ENCODE peak calls at places on chromosomes 3 and 15, in four cellular contexts. F, I, Y and E are unnamed samples.

GRCh38 chr15:98866503-98866902 is 141.1 kb downstream of the PGPEP1L start:
- DNase-seq in F (no peak), I (peak; percentile 77), Y (no peak), E (no peak)

GRCh38 chr3:12159227-12159601 is 502 bp upstream of the TIMP4 start:
- DNase-seq in F (no peak), I (peak; percentile 79), Y (no peak), E (peak; percentile 90)

GRCh38 chr3:181727122-181728036 is 15.7 kb downstream of the SOX2 start:
- DNase-seq in F (no peak), I (peak; percentile 52), Y (no peak), E (peak; percentile 76)

GRCh38 chr3:181614878-181615277 is 96.8 kb upstream of the SOX2 start:
- DNase-seq in F (no peak), I (no peak), Y (no peak), E (no peak)

GRCh38 chr3:15198686-15199085 is 7.4 kb upstream of the CAPN7 start:
- DNase-seq in F (no peak), I (no peak), Y (no peak), E (no peak)

GRCh38 chr15:79442911-79443310 is 10.8 kb downstream of the MINAR1 start:
- DNase-seq in F (no peak), I (no peak), Y (no peak), E (no peak)

GRCh38 chr3:86969500-86970189 is 21.3 kb downstream of the VGLL3 start:
- DNase-seq in F (peak; percentile 35), I (peak; percentile 81), Y (no peak), E (peak; percentile 82)

GRCh38 chr15:40498418-40498817 is 27.6 kb downstream of the CHST14 start:
- DNase-seq in F (no peak), I (no peak), Y (no peak), E (no peak)

GRCh38 chr3:187678869-187679268 is 8.7 kb upstream of the SST start:
- DNase-seq in F (peak; percentile 32), I (peak; percentile 86), Y (no peak), E (peak; percentile 89)

GRCh38 chr3:43180027-43180426 is 74.1 kb upstream of the POMGNT2 start:
- DNase-seq in F (peak; percentile 61), I (no peak), Y (no peak), E (peak; percentile 31)

GRCh38 chr3:34132069-34132677 is 333.7 kb downstream of the PDCD6IP start:
- DNase-seq in F (no peak), I (no peak), Y (no peak), E (no peak)

GRCh38 chr3:82080261-82080660 is 318.8 kb upstream of the GBE1 start:
- DNase-seq in F (no peak), I (peak; percentile 67), Y (no peak), E (no peak)

GRCh38 chr3:88362428-88362827 is 212.7 kb downstream of the C3orf38 start:
- DNase-seq in F (peak; percentile 16), I (no peak), Y (no peak), E (peak; percentile 46)

GRCh38 chr3:102885289-102885688 is 450.5 kb downstream of the ZPLD1 start:
- DNase-seq in F (no peak), I (no peak), Y (no peak), E (no peak)

GRCh38 chr3:195697582-195698324 is 23.0 kb upstream of the MUC20 start:
- DNase-seq in F (no peak), I (peak; percentile 80), Y (no peak), E (peak; percentile 76)

GRCh38 chr15:64558460-64559179 is 98.2 kb downstream of the ZNF609 start:
- DNase-seq in F (no peak), I (no peak), Y (no peak), E (no peak)

DNA sequence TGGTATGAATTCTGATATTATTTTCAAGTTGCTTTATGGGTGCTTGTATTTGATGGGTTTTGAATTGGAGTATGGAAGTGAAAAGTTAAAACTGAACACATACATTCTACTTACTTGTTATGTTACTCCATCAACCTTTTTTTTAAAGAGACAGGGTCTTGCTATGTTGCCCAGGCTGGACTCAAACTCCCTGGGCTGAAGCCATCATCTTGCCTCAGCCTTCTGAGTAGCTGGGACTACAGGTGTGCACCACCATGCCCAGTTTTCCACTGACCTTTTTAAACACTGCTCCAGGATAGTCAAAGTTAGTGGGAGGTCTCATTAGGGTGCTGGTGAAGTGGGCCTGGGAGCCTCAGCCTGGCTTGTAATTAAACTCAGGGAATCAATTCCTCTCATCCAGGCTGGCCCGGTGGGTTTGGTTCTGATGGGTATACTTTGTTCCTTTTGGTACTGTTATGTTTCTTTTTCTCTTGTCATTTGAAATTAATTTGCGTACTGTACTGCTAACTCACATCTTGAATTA is 66.7 kb downstream of the FNDC3B start:
- DNase-seq in F (no peak), I (no peak), Y (no peak), E (no peak)
- H3K4me1 ChIP-seq in F (no peaks in the 10 kb centered on the region), I (no peaks in the 10 kb centered on the region), Y (peaks cover 7% of the 10 kb centered on the region), E (peaks cover 6% of the 10 kb centered on the region)

DNA sequence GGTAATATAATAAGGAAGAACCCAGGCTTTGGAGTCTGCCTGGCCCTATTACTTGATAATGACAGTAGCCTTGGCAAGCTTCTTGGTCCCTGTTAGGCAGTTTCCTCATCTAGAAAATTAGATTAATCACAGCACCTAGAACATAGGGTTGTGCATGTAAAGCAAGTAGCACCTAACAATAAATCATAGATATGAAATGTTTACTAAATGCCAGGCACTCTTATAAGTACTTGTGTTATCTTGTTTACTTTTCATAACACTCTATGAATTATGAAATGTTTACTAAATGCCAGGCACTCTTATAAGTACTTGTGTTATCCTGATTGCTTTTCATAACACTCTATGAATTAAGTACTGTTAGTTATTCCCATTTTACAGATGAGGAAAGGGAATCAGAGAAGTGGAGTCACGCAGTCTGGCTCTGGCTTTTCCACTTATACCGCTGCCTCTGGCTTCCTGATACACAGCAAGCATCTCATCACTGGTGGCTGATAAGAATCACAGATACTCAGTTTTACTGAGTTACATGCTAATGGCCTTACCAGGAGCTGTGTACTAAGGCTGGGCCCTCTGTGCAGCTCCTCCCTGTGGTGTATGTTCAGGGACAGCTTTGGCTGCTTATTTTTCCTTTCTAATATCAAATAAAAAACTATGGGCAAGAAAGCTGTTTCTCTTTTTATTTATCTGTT is 123.4 kb downstream of the FEZF2 start:
- DNase-seq in F (no peak), I (peak; percentile 35), Y (no peak), E (no peak)
- H3K27ac ChIP-seq in F (no peak overlapping the region), I (no peak overlapping the region), Y (no peak overlapping the region), E (no peak overlapping the region)

GRCh38 chr3:114508976-114509375 is 215.1 kb downstream of the TIGIT start:
- DNase-seq in F (no peak), I (peak; percentile 62), Y (no peak), E (no peak)

GRCh38 chr3:114506622-114507300 is 212.9 kb downstream of the TIGIT start:
- DNase-seq in F (no peak), I (no peak), Y (no peak), E (no peak)

GRCh38 chr3:114509756-114510155 is 215.9 kb downstream of the TIGIT start:
- DNase-seq in F (no peak), I (no peak), Y (no peak), E (no peak)

GRCh38 chr3:114508208-114508607 is 214.4 kb downstream of the TIGIT start:
- DNase-seq in F (no peak), I (no peak), Y (no peak), E (no peak)

GRCh38 chr3:114510201-114510600 is 216.4 kb downstream of the TIGIT start:
- DNase-seq in F (no peak), I (no peak), Y (no peak), E (no peak)
- H3K9ac ChIP-seq in F (no peak overlapping the region), I (no peak overlapping the region), Y (no peak overlapping the region), E (no peak overlapping the region)

GRCh38 chr3:27456554-27456953 is 27.6 kb downstream of the SLC4A7 start:
- DNase-seq in F (no peak), I (no peak), Y (no peak), E (no peak)
- H3K4me1 ChIP-seq in F (no peaks in the 10 kb centered on the region), I (no peaks in the 10 kb centered on the region), Y (no peaks in the 10 kb centered on the region), E (no peaks in the 10 kb centered on the region)

GRCh38 chr3:141708367-141708766 is 29.7 kb upstream of the RNF7 start:
- DNase-seq in F (no peak), I (no peak), Y (no peak), E (no peak)
- H3K27ac ChIP-seq in F (no peak overlapping the region), I (no peak overlapping the region), Y (no peak overlapping the region), E (no peak overlapping the region)

DNA sequence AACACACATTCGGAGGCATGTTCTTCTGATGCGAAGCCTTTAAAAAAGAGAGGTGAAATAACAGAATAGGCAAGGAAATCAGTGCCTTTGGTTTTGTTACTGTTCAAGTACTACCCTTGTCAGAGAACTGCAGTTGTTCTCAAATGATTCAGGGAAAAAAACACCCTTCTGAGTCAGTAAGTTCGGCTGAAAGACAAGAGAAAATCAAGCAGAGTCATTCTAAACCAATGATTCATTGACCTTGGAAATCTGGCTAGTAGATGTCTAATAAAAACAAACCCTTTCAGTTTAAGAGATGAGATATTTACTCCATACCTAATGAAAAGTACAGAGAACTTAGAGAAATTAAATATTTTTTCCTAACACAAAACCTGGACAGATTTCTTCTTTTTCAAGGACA is 72.7 kb upstream of the ABI3BP start:
- DNase-seq in F (no peak), I (peak; percentile 8), Y (no peak), E (no peak)
- H3K9ac ChIP-seq in F (no peak overlapping the region), I (no peak overlapping the region), Y (no peak overlapping the region), E (no peak overlapping the region)

GRCh38 chr3:171007316-171007715 is 19.2 kb downstream of the SLC2A2 start:
- DNase-seq in F (no peak), I (no peak), Y (no peak), E (no peak)

GRCh38 chr3:171011109-171011508 is 15.4 kb downstream of the SLC2A2 start:
- DNase-seq in F (no peak), I (peak; percentile 84), Y (no peak), E (no peak)

GRCh38 chr3:171013822-171014748 is 12.4 kb downstream of the SLC2A2 start:
- DNase-seq in F (no peak), I (no peak), Y (no peak), E (no peak)

GRCh38 chr3:171011536-171012336 is 14.8 kb downstream of the SLC2A2 start:
- DNase-seq in F (no peak), I (no peak), Y (no peak), E (no peak)
- H3K4me1 ChIP-seq in F (no peaks in the 10 kb centered on the region), I (no peaks in the 10 kb centered on the region), Y (peaks cover 3% of the 10 kb centered on the region), E (no peaks in the 10 kb centered on the region)

DNA sequence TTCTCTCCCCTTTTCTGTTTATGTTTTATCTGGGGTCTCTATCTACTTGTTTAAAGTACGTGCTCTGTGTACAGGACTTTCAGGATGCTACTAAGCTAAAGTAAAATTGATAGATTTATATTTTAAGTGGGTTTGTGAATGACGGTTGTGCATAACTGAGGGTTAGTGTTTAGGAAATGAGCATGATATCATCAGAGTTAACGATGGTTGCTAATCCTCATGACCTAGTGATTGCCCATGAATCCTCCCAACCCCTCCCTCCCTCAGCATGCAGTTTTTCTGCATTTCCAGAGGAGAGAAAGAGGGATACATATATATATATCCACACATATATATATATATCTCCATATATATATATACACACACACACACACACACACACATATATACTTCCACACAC is 957.2 kb downstream of the TUSC7 start:
- DNase-seq in F (no peak), I (no peak), Y (no peak), E (no peak)
- H3K27ac ChIP-seq in F (no peak overlapping the region), I (no peak overlapping the region), Y (no peak overlapping the region), E (no peak overlapping the region)

GRCh38 chr15:68642491-68642845 is 63.7 kb downstream of the CORO2B start:
- DNase-seq in F (no peak), I (peak; percentile 92), Y (no peak), E (peak; percentile 82)

GRCh38 chr15:68639926-68640600 is 61.3 kb downstream of the CORO2B start:
- DNase-seq in F (no peak), I (no peak), Y (no peak), E (peak; percentile 43)

GRCh38 chr15:68643216-68643830 is 64.5 kb downstream of the CORO2B start:
- DNase-seq in F (no peak), I (peak; percentile 68), Y (no peak), E (peak; percentile 52)

GRCh38 chr15:68640791-68641331 is 62.1 kb downstream of the CORO2B start:
- DNase-seq in F (no peak), I (no peak), Y (peak; percentile 67), E (peak; percentile 52)

GRCh38 chr15:68641376-68641775 is 62.6 kb downstream of the CORO2B start:
- DNase-seq in F (no peak), I (no peak), Y (no peak), E (no peak)
- H3K9ac ChIP-seq in F (no peak overlapping the region), I (no peak overlapping the region), Y (no peak overlapping the region), E (no peak overlapping the region)